ENCODE peak calls at places on chromosomes 16 and 17, in nine cellular contexts. G is HL-60, P is transverse colon, S is sigmoid colon, V is H1, L is HCT116, E is GM23338, B is breast epithelium, U is suprapubic skin. O is an unnamed sample.

GRCh38 chr17:56317351-56318208 is 164.3 kb downstream of the ANKFN1 start:
- DNase-seq in G (no peak), P (no peak), S (no peak), V (no peak), L (no peak), E (no peak), B (no peak), U (no peak), O (no peak)

GRCh38 chr17:40024901-40025300 is 9.7 kb downstream of the CSF3 start:
- DNase-seq in G (no peak), P (no peak), S (no peak), V (no peak), L (no peak), E (no peak), B (no peak), U (no peak), O (no peak)

GRCh38 chr16:51243836-51244483 is 92.9 kb upstream of the SALL1 start:
- DNase-seq in G (no peak), P (peak; percentile 29), S (no peak), V (no peak), L (no peak), E (no peak), B (no peak), U (no peak), O (peak; percentile 64)

GRCh38 chr16:47949276-47949675 is 206.5 kb downstream of the ABCC12 start:
- DNase-seq in G (no peak), P (no peak), S (no peak), V (no peak), L (no peak), E (no peak), B (no peak), U (no peak), O (no peak)

GRCh38 chr17:381941-382643 is 29.5 kb upstream of the RPH3AL start:
- DNase-seq in G (no peak), P (no peak), S (no peak), V (no peak), L (no peak), E (no peak), B (no peak), U (no peak), O (no peak)

GRCh38 chr16:84763629-84764028 is 56.2 kb upstream of the CRISPLD2 start:
- DNase-seq in G (no peak), P (no peak), S (peak; percentile 43), V (no peak), L (no peak), E (peak; percentile 42), B (no peak), U (no peak), O (no peak)

GRCh38 chr16:47777191-47777590 is 316.1 kb downstream of the PHKB start:
- DNase-seq in G (no peak), P (no peak), S (no peak), V (no peak), L (no peak), E (no peak), B (no peak), U (no peak), O (no peak)

GRCh38 chr17:66964930-66965800 is 658 bp downstream of the CACNG4 start:
- DNase-seq in G (no peak), P (no peak), S (no peak), V (no peak), L (no peak), E (peak; percentile 82), B (no peak), U (no peak), O (no peak)

GRCh38 chr17:33811984-33812383 is 443.1 kb upstream of the CCL2 start:
- DNase-seq in G (no peak), P (peak; percentile 8), S (no peak), V (no peak), L (no peak), E (no peak), B (no peak), U (no peak), O (no peak)

GRCh38 chr17:64153565-64153964 is 23.6 kb upstream of the ERN1 start:
- DNase-seq in G (no peak), P (no peak), S (no peak), V (no peak), L (no peak), E (no peak), B (no peak), U (peak; percentile 16), O (no peak)

GRCh38 chr16:9008335-9009260 is 44.9 kb upstream of the USP7 start:
- DNase-seq in G (peak; percentile 29), P (peak; percentile 86), S (peak; percentile 78), V (peak; percentile 61), L (no peak), E (peak; percentile 95), B (peak; percentile 69), U (peak; percentile 80), O (peak; percentile 83)

GRCh38 chr16:9081183-9081582 is 10.3 kb upstream of the HAPSTR1 start:
- DNase-seq in G (peak; percentile 13), P (no peak), S (no peak), V (no peak), L (no peak), E (no peak), B (no peak), U (no peak), O (no peak)

GRCh38 chr17:12927541-12928425 is 90.0 kb downstream of the ELAC2 start:
- DNase-seq in G (no peak), P (no peak), S (no peak), V (no peak), L (no peak), E (no peak), B (no peak), U (no peak), O (no peak)

GRCh38 chr17:43860927-43861622 is 14.1 kb downstream of the CD300LG start:
- DNase-seq in G (no peak), P (no peak), S (peak; percentile 67), V (no peak), L (no peak), E (no peak), B (no peak), U (no peak), O (no peak)

DNA sequence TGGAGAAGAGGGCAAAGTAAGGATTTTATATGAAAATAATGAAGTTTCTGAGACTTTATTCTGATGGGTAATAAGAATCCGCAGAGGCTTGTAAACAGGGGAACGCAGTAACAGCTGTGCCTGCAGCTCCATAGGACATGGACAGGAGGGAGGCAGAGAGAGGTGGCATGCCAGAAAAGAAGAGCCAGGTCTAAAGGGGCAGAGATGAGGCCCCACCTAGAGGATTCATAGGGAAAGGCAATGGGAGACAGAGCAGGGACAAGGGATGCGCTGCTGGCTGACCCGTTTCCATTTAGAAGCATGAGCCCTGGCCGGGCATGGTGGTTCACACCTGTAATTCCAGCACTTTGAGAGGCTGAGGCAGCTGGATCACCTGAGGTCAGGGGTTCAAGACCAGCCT is 340.3 kb upstream of the CDH5 start:
- DNase-seq in G (no peak), P (no peak), S (no peak), V (peak; percentile 31), L (no peak), E (peak; percentile 80), B (no peak), U (no peak), O (no peak)
- H3K27ac ChIP-seq in G (no peak overlapping the region), P (no peak overlapping the region), S (no peak overlapping the region), V (no peak overlapping the region), L (no peak overlapping the region), E (no peak overlapping the region), B (no peak overlapping the region), U (no peak overlapping the region), O (no peak overlapping the region)

GRCh38 chr17:81396722-81397313 is 1.6 kb downstream of the BAHCC1 start:
- DNase-seq in G (no peak), P (no peak), S (no peak), V (no peak), L (no peak), E (peak; percentile 85), B (no peak), U (no peak), O (peak; percentile 56)
- TF ChIP-seq POLR2AphosphoS5 in G (peak; percentile 51), P (peak; percentile 3), S (no peak), V (no peak), L (no peak), E (no peak), B (no peak), U (no peak), O (peak; percentile 11)

DNA sequence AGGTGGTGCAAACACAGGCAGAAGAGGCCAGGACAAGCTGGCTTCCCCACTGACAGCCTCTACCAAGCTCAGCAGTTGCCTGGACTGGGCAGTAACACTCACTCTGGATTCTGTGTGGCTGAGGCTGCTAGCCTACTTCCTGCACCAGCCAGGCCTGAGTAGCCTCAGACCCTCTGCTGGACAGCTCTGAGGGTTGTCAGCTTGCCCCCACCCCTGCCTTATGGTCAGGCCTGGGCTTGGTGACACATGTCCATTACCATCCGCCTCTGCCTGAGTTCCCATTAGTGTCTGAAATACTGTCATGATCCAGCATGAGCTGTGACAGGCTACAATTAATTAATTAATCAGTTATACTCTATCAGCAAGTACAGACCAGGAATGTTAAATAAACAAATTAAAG is 534.2 kb upstream of the CDH5 start:
- DNase-seq in G (no peak), P (no peak), S (no peak), V (no peak), L (no peak), E (no peak), B (no peak), U (no peak), O (no peak)
- H3K27ac ChIP-seq in G (no peak overlapping the region), P (no peak overlapping the region), S (no peak overlapping the region), V (no peak overlapping the region), L (no peak overlapping the region), E (no peak overlapping the region), B (no peak overlapping the region), U (no peak overlapping the region), O (no peak overlapping the region)

GRCh38 chr17:32269377-32269776 is 3.7 kb downstream of the RHBDL3 start:
- DNase-seq in G (no peak), P (no peak), S (no peak), V (no peak), L (no peak), E (no peak), B (no peak), U (no peak), O (no peak)

GRCh38 chr17:32265896-32266388 is 310 bp downstream of the RHBDL3 start:
- DNase-seq in G (no peak), P (no peak), S (no peak), V (no peak), L (no peak), E (peak; percentile 37), B (no peak), U (no peak), O (no peak)

GRCh38 chr17:32266389-32267269 is 997 bp downstream of the RHBDL3 start:
- DNase-seq in G (no peak), P (no peak), S (no peak), V (no peak), L (no peak), E (peak; percentile 81), B (no peak), U (no peak), O (no peak)

GRCh38 chr17:32267690-32268205 is 2.1 kb downstream of the RHBDL3 start:
- DNase-seq in G (no peak), P (no peak), S (no peak), V (no peak), L (no peak), E (peak; percentile 40), B (no peak), U (no peak), O (no peak)

DNA sequence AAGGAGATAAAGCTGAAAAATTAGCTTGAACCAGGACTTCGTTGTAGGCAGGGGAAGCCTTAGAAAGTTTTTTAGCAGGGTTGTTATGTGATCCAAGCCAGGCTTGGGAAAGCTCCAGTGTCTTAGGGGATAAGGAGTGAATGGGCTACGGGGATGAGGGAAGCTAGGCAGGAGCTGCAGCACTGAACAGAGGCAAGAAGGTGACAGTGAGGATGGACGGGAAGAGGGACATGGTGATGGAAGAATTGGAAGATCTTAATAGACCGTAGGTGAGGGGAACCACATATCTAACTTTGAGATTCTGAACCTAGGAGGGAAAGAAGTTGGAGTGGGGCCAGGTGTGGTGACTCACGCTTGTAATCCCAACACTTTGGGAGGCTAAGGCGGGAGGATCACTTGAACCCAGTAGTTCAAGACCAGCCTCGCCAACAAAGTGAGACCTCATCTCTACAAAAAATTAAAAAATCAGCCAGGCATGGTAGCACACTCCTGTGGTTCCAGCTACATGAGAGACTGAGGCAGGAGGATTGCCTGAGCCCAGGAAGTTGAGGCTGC is 3.2 kb downstream of the RHBDL3 start:
- DNase-seq in G (no peak), P (no peak), S (no peak), V (no peak), L (no peak), E (no peak), B (no peak), U (no peak), O (no peak)
- TF ChIP-seq POLR2AphosphoS5 in G (no peak), P (no peak), S (no peak), V (no peak), L (no peak), E (no peak), B (no peak), U (no peak), O (no peak)